ENCODE peak calls at places on chromosomes 6 and 20, in five cellular contexts. One of them, this sample, is unnamed.

GRCh38 chr6:166112580-166112979 is 55.1 kb downstream of the TBXT start:
- DNase-seq in tibial nerve: no peak
- DNase-seq in adrenal gland: no peak
- DNase-seq in A549: peak
- DNase-seq in IMR-90: peak
- DNase-seq in this sample: peak

GRCh38 chr20:21234816-21235215 is 68.3 kb upstream of the XRN2 start:
- DNase-seq in tibial nerve: no peak
- DNase-seq in adrenal gland: no peak
- DNase-seq in A549: no peak
- DNase-seq in IMR-90: no peak
- DNase-seq in this sample: no peak

GRCh38 chr6:7701212-7701834 is 24.6 kb upstream of the BMP6 start:
- DNase-seq in tibial nerve: no peak
- DNase-seq in adrenal gland: no peak
- DNase-seq in A549: peak
- DNase-seq in IMR-90: no peak
- DNase-seq in this sample: no peak

GRCh38 chr20:8094415-8094818 is 37.6 kb upstream of the PLCB1 start:
- DNase-seq in tibial nerve: peak
- DNase-seq in adrenal gland: peak
- DNase-seq in A549: peak
- DNase-seq in IMR-90: peak
- DNase-seq in this sample: no peak

GRCh38 chr6:164807125-164807524 is 502.3 kb downstream of the C6orf118 start:
- DNase-seq in tibial nerve: no peak
- DNase-seq in adrenal gland: no peak
- DNase-seq in A549: no peak
- DNase-seq in IMR-90: no peak
- DNase-seq in this sample: no peak

GRCh38 chr6:159045826-159046225 is 1.0 kb upstream of the TAGAP start:
- DNase-seq in tibial nerve: no peak
- DNase-seq in adrenal gland: no peak
- DNase-seq in A549: no peak
- DNase-seq in IMR-90: no peak
- DNase-seq in this sample: no peak

GRCh38 chr20:17495826-17496225 is 35.4 kb downstream of the BFSP1 start:
- DNase-seq in tibial nerve: no peak
- DNase-seq in adrenal gland: no peak
- DNase-seq in A549: no peak
- DNase-seq in IMR-90: no peak
- DNase-seq in this sample: no peak

GRCh38 chr6:96626749-96627353 is 63.9 kb downstream of the FHL5 start:
- DNase-seq in tibial nerve: no peak
- DNase-seq in adrenal gland: no peak
- DNase-seq in A549: peak
- DNase-seq in IMR-90: peak
- DNase-seq in this sample: no peak

GRCh38 chr6:66226099-66226498 is 519.1 kb upstream of the EYS start:
- DNase-seq in tibial nerve: no peak
- DNase-seq in adrenal gland: no peak
- DNase-seq in A549: peak
- DNase-seq in IMR-90: no peak
- DNase-seq in this sample: no peak

GRCh38 chr20:58088105-58088504 is 140.3 kb downstream of the ANKRD60 start:
- DNase-seq in tibial nerve: no peak
- DNase-seq in adrenal gland: no peak
- DNase-seq in A549: no peak
- DNase-seq in IMR-90: no peak
- DNase-seq in this sample: no peak

GRCh38 chr6:103672169-103672568 is 1187.5 kb downstream of the HACE1 start:
- DNase-seq in tibial nerve: no peak
- DNase-seq in adrenal gland: no peak
- DNase-seq in A549: no peak
- DNase-seq in IMR-90: no peak
- DNase-seq in this sample: no peak

GRCh38 chr6:169933839-169934698 is 182.6 kb downstream of the ERMARD start:
- DNase-seq in tibial nerve: no peak
- DNase-seq in adrenal gland: peak
- DNase-seq in A549: no peak
- DNase-seq in IMR-90: no peak
- DNase-seq in this sample: no peak

GRCh38 chr6:7636151-7636550 is 46.2 kb downstream of the SNRNP48 start:
- DNase-seq in tibial nerve: no peak
- DNase-seq in adrenal gland: no peak
- DNase-seq in A549: no peak
- DNase-seq in IMR-90: no peak
- DNase-seq in this sample: no peak

GRCh38 chr6:56713285-56713684 is 70.6 kb upstream of the DST start:
- DNase-seq in tibial nerve: no peak
- DNase-seq in adrenal gland: peak
- DNase-seq in A549: peak
- DNase-seq in IMR-90: peak
- DNase-seq in this sample: no peak

GRCh38 chr6:13496508-13497180 is 9.2 kb upstream of the GFOD1 start:
- DNase-seq in tibial nerve: no peak
- DNase-seq in adrenal gland: no peak
- DNase-seq in A549: no peak
- DNase-seq in IMR-90: no peak
- DNase-seq in this sample: no peak

GRCh38 chr20:63823691-63824311 is 7.3 kb downstream of the ZBTB46 start:
- DNase-seq in tibial nerve: no peak
- DNase-seq in adrenal gland: no peak
- DNase-seq in A549: no peak
- DNase-seq in IMR-90: no peak
- DNase-seq in this sample: no peak

GRCh38 chr20:41177636-41178035 is 40.3 kb downstream of the PLCG1 start:
- DNase-seq in tibial nerve: no peak
- DNase-seq in adrenal gland: peak
- DNase-seq in A549: peak
- DNase-seq in IMR-90: peak
- DNase-seq in this sample: peak

GRCh38 chr6:42923656-42924055 is 5.6 kb upstream of the CNPY3 start:
- DNase-seq in tibial nerve: no peak
- DNase-seq in adrenal gland: no peak
- DNase-seq in A549: no peak
- DNase-seq in IMR-90: no peak
- DNase-seq in this sample: no peak

GRCh38 chr6:19788684-19789083 is 48.5 kb upstream of the ID4 start:
- DNase-seq in tibial nerve: no peak
- DNase-seq in adrenal gland: no peak
- DNase-seq in A549: no peak
- DNase-seq in IMR-90: no peak
- DNase-seq in this sample: no peak

GRCh38 chr6:161542581-161542980 is 268.7 kb upstream of the AGPAT4 start:
- DNase-seq in tibial nerve: no peak
- DNase-seq in adrenal gland: no peak
- DNase-seq in A549: no peak
- DNase-seq in IMR-90: no peak
- DNase-seq in this sample: no peak

GRCh38 chr20:47382746-47383145 is 26.2 kb upstream of the ZMYND8 start:
- DNase-seq in tibial nerve: no peak
- DNase-seq in adrenal gland: no peak
- DNase-seq in A549: no peak
- DNase-seq in IMR-90: no peak
- DNase-seq in this sample: no peak

GRCh38 chr20:37202267-37202943 is 23.1 kb upstream of the MROH8 start:
- DNase-seq in tibial nerve: no peak
- DNase-seq in adrenal gland: peak
- DNase-seq in A549: peak
- DNase-seq in IMR-90: peak
- DNase-seq in this sample: peak

GRCh38 chr6:108941281-108941680 is 93.1 kb downstream of the ARMC2 start:
- DNase-seq in tibial nerve: no peak
- DNase-seq in adrenal gland: no peak
- DNase-seq in A549: no peak
- DNase-seq in IMR-90: no peak
- DNase-seq in this sample: no peak

GRCh38 chr6:153373869-153374268 is 242.8 kb upstream of the RGS17 start:
- DNase-seq in tibial nerve: no peak
- DNase-seq in adrenal gland: no peak
- DNase-seq in A549: no peak
- DNase-seq in IMR-90: no peak
- DNase-seq in this sample: no peak

GRCh38 chr20:36591854-36592641 is 13.5 kb upstream of the RAB5IF start:
- DNase-seq in tibial nerve: no peak
- DNase-seq in adrenal gland: no peak
- DNase-seq in A549: no peak
- DNase-seq in IMR-90: peak
- DNase-seq in this sample: no peak

GRCh38 chr6:153944197-153944596 is 94.8 kb upstream of the OPRM1 start:
- DNase-seq in tibial nerve: no peak
- DNase-seq in adrenal gland: no peak
- DNase-seq in A549: no peak
- DNase-seq in IMR-90: no peak
- DNase-seq in this sample: no peak

GRCh38 chr20:5056801-5057599 is 55.7 kb upstream of the SLC23A2 start:
- DNase-seq in tibial nerve: no peak
- DNase-seq in adrenal gland: peak
- DNase-seq in A549: peak
- DNase-seq in IMR-90: peak
- DNase-seq in this sample: peak

GRCh38 chr20:31781945-31782344 is 37.2 kb upstream of the MYLK2 start:
- DNase-seq in tibial nerve: no peak
- DNase-seq in adrenal gland: no peak
- DNase-seq in A549: no peak
- DNase-seq in IMR-90: peak
- DNase-seq in this sample: no peak

GRCh38 chr20:10487354-10488115 is 52.4 kb downstream of the SLX4IP start:
- DNase-seq in tibial nerve: no peak
- DNase-seq in adrenal gland: no peak
- DNase-seq in A549: no peak
- DNase-seq in IMR-90: peak
- DNase-seq in this sample: no peak

DNA sequence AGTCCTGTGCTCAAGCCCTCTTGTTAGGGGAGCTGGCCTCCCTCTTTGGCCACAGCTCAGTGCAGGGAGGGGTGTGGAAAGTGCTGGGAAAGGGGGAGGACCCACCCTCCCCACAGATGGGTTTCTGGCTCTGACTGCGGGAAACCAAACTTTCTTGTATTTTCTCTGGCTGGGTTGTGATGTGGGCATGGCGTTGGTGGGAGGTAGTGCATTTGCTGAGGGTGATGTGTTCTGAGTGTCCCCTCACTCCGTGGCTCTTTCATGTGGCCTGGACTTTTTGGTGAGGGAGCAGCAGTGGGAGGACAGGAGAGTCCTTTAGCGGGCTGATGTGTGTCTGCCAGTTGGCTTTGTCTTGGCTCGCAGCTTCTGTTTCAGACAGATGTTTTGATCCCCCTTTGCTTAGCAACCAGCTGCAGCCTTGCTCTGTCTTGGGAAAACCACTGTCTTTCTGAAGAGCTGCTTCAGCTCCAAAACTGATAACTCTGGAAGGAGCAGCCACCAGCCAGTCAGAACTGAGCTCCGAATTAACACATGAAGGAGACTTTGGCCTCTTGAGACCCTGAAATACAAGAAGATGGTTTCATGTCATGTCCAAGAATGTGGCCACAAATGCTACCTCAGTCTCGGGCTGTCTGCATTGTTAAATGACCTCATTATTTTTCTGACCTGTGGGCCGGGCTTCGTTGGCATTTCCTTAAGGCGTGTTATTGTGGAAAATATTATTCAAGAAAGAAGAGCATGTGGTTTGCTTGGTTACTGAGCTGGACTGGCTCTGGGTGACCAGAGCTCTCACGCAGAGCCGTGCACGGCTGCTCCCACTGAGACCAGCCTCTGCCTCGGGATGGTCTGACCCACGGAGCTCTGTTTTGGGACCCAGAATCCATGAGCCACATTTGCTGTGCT is 21.5 kb downstream of the SYNJ2 start:
- DNase-seq in tibial nerve: peak
- DNase-seq in adrenal gland: peak
- DNase-seq in A549: no peak
- DNase-seq in IMR-90: peak
- DNase-seq in this sample: no peak
- TF ChIP-seq POLR2A in tibial nerve: peak
- TF ChIP-seq POLR2A in adrenal gland: no peak
- TF ChIP-seq POLR2A in A549: no peak
- TF ChIP-seq POLR2A in IMR-90: peak
- TF ChIP-seq POLR2A in this sample: no peak

GRCh38 chr20:34955232-34956040 is at the start of the genes GSS and MYH7B:
- DNase-seq in tibial nerve: peak
- DNase-seq in adrenal gland: peak
- DNase-seq in A549: peak
- DNase-seq in IMR-90: peak
- DNase-seq in this sample: peak
- TF ChIP-seq POLR2A in tibial nerve: peak
- TF ChIP-seq POLR2A in adrenal gland: peak
- TF ChIP-seq POLR2A in A549: peak
- TF ChIP-seq POLR2A in IMR-90: peak
- TF ChIP-seq POLR2A in this sample: peak

DNA sequence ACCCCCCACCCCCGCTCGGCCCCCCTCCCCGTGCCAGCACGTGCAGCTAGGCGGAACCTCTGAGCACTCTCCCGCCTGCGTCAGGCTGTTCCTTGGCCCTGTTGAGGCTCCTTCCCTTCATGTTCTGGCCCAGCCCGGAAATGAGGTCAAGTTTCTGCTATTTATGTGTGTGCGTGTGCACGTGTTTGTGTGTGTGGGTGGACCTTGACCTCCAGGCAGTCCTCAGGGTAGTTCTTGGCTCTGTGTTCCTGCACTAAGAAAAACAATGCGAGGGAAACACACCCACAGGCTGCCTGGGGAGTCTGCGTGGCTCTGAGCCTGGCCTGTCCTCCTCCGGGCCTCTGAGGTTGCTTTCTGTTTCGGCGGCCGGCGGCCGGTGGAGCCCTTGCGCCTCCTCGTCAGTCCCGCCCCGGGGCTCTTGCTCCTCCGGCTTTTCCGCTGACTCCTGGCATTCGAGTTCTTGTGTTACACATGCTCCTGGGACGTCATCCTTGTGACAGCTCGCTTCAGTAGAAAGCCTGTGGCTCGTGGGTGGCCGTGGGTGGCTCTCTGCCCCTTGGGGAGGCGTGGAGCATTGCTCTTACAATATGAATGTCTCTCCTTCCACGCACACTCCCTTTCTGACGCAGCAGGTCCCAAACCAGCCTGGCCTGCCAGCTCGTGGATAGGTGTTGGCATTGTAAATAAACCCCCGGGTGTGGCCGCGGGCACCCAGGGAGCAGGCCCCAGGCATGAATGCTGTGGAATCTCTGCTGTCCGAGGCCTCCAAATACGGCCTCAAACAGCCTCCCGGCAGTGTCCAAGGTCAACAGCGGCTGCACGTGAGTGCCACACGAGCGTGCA is 10.0 kb downstream of the SLCO4A1 start:
- DNase-seq in tibial nerve: peak
- DNase-seq in adrenal gland: peak
- DNase-seq in A549: peak
- DNase-seq in IMR-90: peak
- DNase-seq in this sample: peak
- TF ChIP-seq POLR2A in tibial nerve: peak
- TF ChIP-seq POLR2A in adrenal gland: peak
- TF ChIP-seq POLR2A in A549: no peak
- TF ChIP-seq POLR2A in IMR-90: peak
- TF ChIP-seq POLR2A in this sample: peak

GRCh38 chr6:16441262-16441661 is 202.9 kb downstream of the GMPR start:
- DNase-seq in tibial nerve: no peak
- DNase-seq in adrenal gland: no peak
- DNase-seq in A549: no peak
- DNase-seq in IMR-90: no peak
- DNase-seq in this sample: no peak
- TF ChIP-seq POLR2A in tibial nerve: no peak
- TF ChIP-seq POLR2A in adrenal gland: no peak
- TF ChIP-seq POLR2A in A549: no peak
- TF ChIP-seq POLR2A in IMR-90: no peak
- TF ChIP-seq POLR2A in this sample: no peak